ENCODE peak calls at places on chromosome 3, in four cellular contexts. One of them, this sample, is unnamed.

GRCh38 chr3:159798951-159799350 is 189.7 kb upstream of the IL12A start:
- DNase-seq in activated naive CD4-positive, alpha-beta T cell treated with anti-CD3 and anti-CD28 coated beads, Interleukin-2, amount 50 U/mL, for 16 hours: no peak
- DNase-seq in NCI-H2029: no peak
- DNase-seq in astrocyte of the cerebellum: peak; percentile 52
- DNase-seq in this sample: no peak

GRCh38 chr3:127792664-127793292 is 29.5 kb downstream of the MGLL start:
- DNase-seq in activated naive CD4-positive, alpha-beta T cell treated with anti-CD3 and anti-CD28 coated beads, Interleukin-2, amount 50 U/mL, for 16 hours: no peak
- DNase-seq in NCI-H2029: peak; percentile 22
- DNase-seq in astrocyte of the cerebellum: peak; percentile 82
- DNase-seq in this sample: peak; percentile 2

GRCh38 chr3:147809206-147809605 is 400.0 kb downstream of the ZIC1 start:
- DNase-seq in activated naive CD4-positive, alpha-beta T cell treated with anti-CD3 and anti-CD28 coated beads, Interleukin-2, amount 50 U/mL, for 16 hours: no peak
- DNase-seq in NCI-H2029: no peak
- DNase-seq in astrocyte of the cerebellum: no peak
- DNase-seq in this sample: no peak

GRCh38 chr3:170355738-170356595 is 1.5 kb upstream of the SKIL start:
- DNase-seq in activated naive CD4-positive, alpha-beta T cell treated with anti-CD3 and anti-CD28 coated beads, Interleukin-2, amount 50 U/mL, for 16 hours: no peak
- DNase-seq in NCI-H2029: no peak
- DNase-seq in astrocyte of the cerebellum: no peak
- DNase-seq in this sample: no peak

GRCh38 chr3:42205800-42206514 is 60.0 kb downstream of the CCK start:
- DNase-seq in activated naive CD4-positive, alpha-beta T cell treated with anti-CD3 and anti-CD28 coated beads, Interleukin-2, amount 50 U/mL, for 16 hours: no peak
- DNase-seq in NCI-H2029: no peak
- DNase-seq in astrocyte of the cerebellum: no peak
- DNase-seq in this sample: peak; percentile 17

GRCh38 chr3:183491923-183492848 is 63.3 kb downstream of the KLHL6 start:
- DNase-seq in activated naive CD4-positive, alpha-beta T cell treated with anti-CD3 and anti-CD28 coated beads, Interleukin-2, amount 50 U/mL, for 16 hours: no peak
- DNase-seq in NCI-H2029: no peak
- DNase-seq in astrocyte of the cerebellum: no peak
- DNase-seq in this sample: peak; percentile 59

GRCh38 chr3:148379763-148380162 is 317.9 kb upstream of the AGTR1 start:
- DNase-seq in activated naive CD4-positive, alpha-beta T cell treated with anti-CD3 and anti-CD28 coated beads, Interleukin-2, amount 50 U/mL, for 16 hours: no peak
- DNase-seq in NCI-H2029: peak; percentile 16
- DNase-seq in astrocyte of the cerebellum: peak; percentile 61
- DNase-seq in this sample: no peak

GRCh38 chr3:127039719-127040118 is 56.8 kb downstream of the PLXNA1 start:
- DNase-seq in activated naive CD4-positive, alpha-beta T cell treated with anti-CD3 and anti-CD28 coated beads, Interleukin-2, amount 50 U/mL, for 16 hours: no peak
- DNase-seq in NCI-H2029: no peak
- DNase-seq in astrocyte of the cerebellum: no peak
- DNase-seq in this sample: peak; percentile 58